ENCODE peak calls at places on chromosomes 7 and 10, in four cellular contexts. Z is lung microvascular endothelial cell, W is GM03348, Q is DMS153. F is an unnamed sample.

GRCh38 chr10:92440578-92440977 is 133.3 kb downstream of the IDE start:
- DNase-seq in Q (no peak), W (no peak), Z (no peak), F (no peak)

GRCh38 chr7:90595801-90596683 is at the start of gene CDK14:
- DNase-seq in Q (peak), Z (peak), W (peak), F (no peak)

GRCh38 chr10:68099736-68100135 is 9.6 kb upstream of the MYPN start:
- DNase-seq in W (peak), Q (no peak), Z (no peak), F (no peak)

GRCh38 chr10:107739951-107740350 is 575.4 kb upstream of the SORCS1 start:
- DNase-seq in W (no peak), Z (no peak), Q (no peak), F (no peak)

GRCh38 chr7:157710396-157710795 is 373.6 kb downstream of the DNAJB6 start:
- DNase-seq in W (no peak), Q (no peak), Z (no peak), F (no peak)

GRCh38 chr10:97534746-97535367 is 36.1 kb downstream of the UBTD1 start:
- DNase-seq in W (peak), Z (peak), Q (no peak), F (no peak)

GRCh38 chr10:18713077-18713476 is 53.8 kb downstream of the ARL5B start:
- DNase-seq in W (peak), Q (no peak), Z (no peak), F (no peak)

GRCh38 chr7:46838463-46838862 is 743.4 kb downstream of the TNS3 start:
- DNase-seq in W (no peak), Z (no peak), Q (no peak), F (no peak)